ENCODE peak calls at places on chromosomes 11 and 22, in ten cellular contexts. L is left ventricle myocardium inferior; E is fibroblast of pulmonary artery; F is nephron progenitor cell; I is esophagus muscularis mucosa; R is NCI-H1105 treated with DMSO at 0.1 percent for 48 hours; V is nucleus accumbens; W is fibroblast of mammary gland; N is CD8-positive, alpha-beta T cell; Y is amniotic epithelial cell. U is an unnamed sample.
A peak's percentile ranks its signal among the peaks of the same experiment; 100 is the strongest.

GRCh38 chr22:22902247-22902962 is 14.8 kb downstream of the IGLL5 start:
- DNase-seq in L (no peak), E (no peak), F (no peak), I (no peak), R (no peak), V (no peak), W (no peak), N (no peak), Y (peak; percentile 4), U (no peak)

GRCh38 chr11:37264783-37265182 is 666.7 kb upstream of the RAG2 start:
- DNase-seq in L (no peak), E (peak; percentile 82), F (no peak), I (no peak), R (no peak), V (no peak), W (no peak), N (no peak), Y (peak; percentile 1), U (no peak)

GRCh38 chr11:115716577-115717214 is 212.5 kb upstream of the CADM1 start:
- DNase-seq in L (no peak), E (no peak), F (peak; percentile 45), I (no peak), R (no peak), V (no peak), W (no peak), N (no peak), Y (no peak), U (no peak)

GRCh38 chr11:72738199-72739141 is 13.7 kb downstream of the ARAP1 start:
- DNase-seq in L (no peak), E (no peak), F (no peak), I (no peak), R (no peak), V (no peak), W (peak; percentile 73), N (no peak), Y (peak; percentile 73), U (no peak)

GRCh38 chr11:69874178-69874983 is 55.2 kb upstream of the FGF3 start:
- DNase-seq in L (no peak), E (no peak), F (no peak), I (no peak), R (no peak), V (no peak), W (no peak), N (no peak), Y (no peak), U (no peak)

GRCh38 chr11:36718481-36718880 is 120.4 kb upstream of the RAG2 start:
- DNase-seq in L (no peak), E (no peak), F (no peak), I (no peak), R (no peak), V (no peak), W (no peak), N (no peak), Y (no peak), U (no peak)

GRCh38 chr11:93537022-93537421 is 6.2 kb downstream of the SMCO4 start:
- DNase-seq in L (peak; percentile 72), E (no peak), F (no peak), I (no peak), R (no peak), V (peak; percentile 15), W (no peak), N (no peak), Y (no peak), U (no peak)

GRCh38 chr11:122706689-122707088 is 51.2 kb downstream of the UBASH3B start:
- DNase-seq in L (no peak), E (peak; percentile 66), F (no peak), I (no peak), R (no peak), V (no peak), W (peak; percentile 79), N (no peak), Y (peak; percentile 89), U (no peak)

GRCh38 chr11:14132312-14132711 is 169.8 kb downstream of the SPON1 start:
- DNase-seq in L (no peak), E (no peak), F (no peak), I (no peak), R (no peak), V (no peak), W (no peak), N (no peak), Y (peak; percentile 34), U (no peak)

GRCh38 chr11:46298699-46299424 is 21.4 kb downstream of the CREB3L1 start:
- DNase-seq in L (no peak), E (peak; percentile 85), F (no peak), I (no peak), R (no peak), V (no peak), W (peak; percentile 92), N (no peak), Y (peak; percentile 88), U (no peak)

GRCh38 chr11:68322031-68322388 is 9.6 kb downstream of the LRP5 start:
- DNase-seq in L (no peak), E (no peak), F (no peak), I (no peak), R (no peak), V (no peak), W (no peak), N (no peak), Y (no peak), U (no peak)